ENCODE peak calls at places on chromosomes 4 and X, in six cellular contexts. One of them, this sample, is unnamed.

GRCh38 chr4:113540859-113541258 is 220.7 kb downstream of the CAMK2D start:
- DNase-seq in CD8-positive, alpha-beta T cell: no peak
- DNase-seq in mammary epithelial cell: peak; percentile 23
- DNase-seq in fibroblast of lung: peak; percentile 46
- DNase-seq in stomach: no peak
- DNase-seq in mesothelial cell of epicardium: no peak
- DNase-seq in this sample: no peak

GRCh38 chrX:74535211-74535621 is 79.2 kb downstream of the RLIM start:
- DNase-seq in CD8-positive, alpha-beta T cell: no peak
- DNase-seq in mammary epithelial cell: peak; percentile 39
- DNase-seq in fibroblast of lung: peak; percentile 77
- DNase-seq in stomach: no peak
- DNase-seq in mesothelial cell of epicardium: no peak
- DNase-seq in this sample: no peak

GRCh38 chr4:168070903-168071302 is 21.4 kb upstream of the ANXA10 start:
- DNase-seq in CD8-positive, alpha-beta T cell: no peak
- DNase-seq in mammary epithelial cell: peak; percentile 9
- DNase-seq in fibroblast of lung: peak; percentile 12
- DNase-seq in stomach: no peak
- DNase-seq in mesothelial cell of epicardium: no peak
- DNase-seq in this sample: no peak

GRCh38 chr4:184345573-184345922 is 127.9 kb upstream of the ENPP6 start:
- DNase-seq in CD8-positive, alpha-beta T cell: no peak
- DNase-seq in mammary epithelial cell: no peak
- DNase-seq in fibroblast of lung: peak; percentile 8
- DNase-seq in stomach: no peak
- DNase-seq in mesothelial cell of epicardium: no peak
- DNase-seq in this sample: no peak

GRCh38 chr4:52904421-52904820 is 42.3 kb downstream of the RASL11B start:
- DNase-seq in CD8-positive, alpha-beta T cell: no peak
- DNase-seq in mammary epithelial cell: no peak
- DNase-seq in fibroblast of lung: no peak
- DNase-seq in stomach: no peak
- DNase-seq in mesothelial cell of epicardium: no peak
- DNase-seq in this sample: no peak

GRCh38 chrX:1386338-1387127 is 5.4 kb downstream of the SLC25A6 start:
- DNase-seq in CD8-positive, alpha-beta T cell: no peak
- DNase-seq in mammary epithelial cell: no peak
- DNase-seq in fibroblast of lung: no peak
- DNase-seq in stomach: peak; percentile 19
- DNase-seq in mesothelial cell of epicardium: no peak
- DNase-seq in this sample: no peak

GRCh38 chrX:136598631-136599030 is 49.3 kb upstream of the CD40LG start:
- DNase-seq in CD8-positive, alpha-beta T cell: no peak
- DNase-seq in mammary epithelial cell: peak; percentile 48
- DNase-seq in fibroblast of lung: no peak
- DNase-seq in stomach: no peak
- DNase-seq in mesothelial cell of epicardium: no peak
- DNase-seq in this sample: no peak

GRCh38 chrX:46994096-46994495 is 81.9 kb downstream of the JADE3 start:
- DNase-seq in CD8-positive, alpha-beta T cell: no peak
- DNase-seq in mammary epithelial cell: no peak
- DNase-seq in fibroblast of lung: no peak
- DNase-seq in stomach: no peak
- DNase-seq in mesothelial cell of epicardium: no peak
- DNase-seq in this sample: no peak

GRCh38 chr4:78650106-78651021 is 98.8 kb downstream of the ANXA3 start:
- DNase-seq in CD8-positive, alpha-beta T cell: no peak
- DNase-seq in mammary epithelial cell: peak; percentile 79
- DNase-seq in fibroblast of lung: peak; percentile 91
- DNase-seq in stomach: no peak
- DNase-seq in mesothelial cell of epicardium: no peak
- DNase-seq in this sample: no peak

GRCh38 chr4:138492178-138492577 is 250.0 kb upstream of the SLC7A11 start:
- DNase-seq in CD8-positive, alpha-beta T cell: no peak
- DNase-seq in mammary epithelial cell: no peak
- DNase-seq in fibroblast of lung: no peak
- DNase-seq in stomach: no peak
- DNase-seq in mesothelial cell of epicardium: no peak
- DNase-seq in this sample: no peak
- TF ChIP-seq CTCF in CD8-positive, alpha-beta T cell: no peak
- TF ChIP-seq CTCF in mammary epithelial cell: no peak
- TF ChIP-seq CTCF in fibroblast of lung: no peak
- TF ChIP-seq CTCF in stomach: no peak
- TF ChIP-seq CTCF in mesothelial cell of epicardium: no peak
- TF ChIP-seq CTCF in this sample: no peak

GRCh38 chrX:31279359-31279758 is 207.5 kb upstream of the FTHL17 start:
- DNase-seq in CD8-positive, alpha-beta T cell: no peak
- DNase-seq in mammary epithelial cell: peak; percentile 42
- DNase-seq in fibroblast of lung: no peak
- DNase-seq in stomach: no peak
- DNase-seq in mesothelial cell of epicardium: no peak
- DNase-seq in this sample: no peak
- TF ChIP-seq CTCF in CD8-positive, alpha-beta T cell: no peak
- TF ChIP-seq CTCF in mammary epithelial cell: peak; percentile 72
- TF ChIP-seq CTCF in fibroblast of lung: no peak
- TF ChIP-seq CTCF in stomach: no peak
- TF ChIP-seq CTCF in mesothelial cell of epicardium: no peak
- TF ChIP-seq CTCF in this sample: no peak

GRCh38 chrX:41923257-41923924 is at the start of gene CASK:
- DNase-seq in CD8-positive, alpha-beta T cell: peak; percentile 88
- DNase-seq in mammary epithelial cell: peak; percentile 88
- DNase-seq in fibroblast of lung: peak; percentile 90
- DNase-seq in stomach: peak; percentile 94
- DNase-seq in mesothelial cell of epicardium: peak; percentile 89
- DNase-seq in this sample: peak; percentile 78
- TF ChIP-seq CTCF in CD8-positive, alpha-beta T cell: no peak
- TF ChIP-seq CTCF in mammary epithelial cell: no peak
- TF ChIP-seq CTCF in fibroblast of lung: no peak
- TF ChIP-seq CTCF in stomach: no peak
- TF ChIP-seq CTCF in mesothelial cell of epicardium: no peak
- TF ChIP-seq CTCF in this sample: no peak

GRCh38 chr4:36206586-36206985 is 37.7 kb downstream of the ARAP2 start:
- DNase-seq in CD8-positive, alpha-beta T cell: no peak
- DNase-seq in mammary epithelial cell: no peak
- DNase-seq in fibroblast of lung: no peak
- DNase-seq in stomach: no peak
- DNase-seq in mesothelial cell of epicardium: no peak
- DNase-seq in this sample: no peak
- TF ChIP-seq CTCF in CD8-positive, alpha-beta T cell: no peak
- TF ChIP-seq CTCF in mammary epithelial cell: no peak
- TF ChIP-seq CTCF in fibroblast of lung: no peak
- TF ChIP-seq CTCF in stomach: no peak
- TF ChIP-seq CTCF in mesothelial cell of epicardium: no peak
- TF ChIP-seq CTCF in this sample: no peak

This sample was measured in activated B cell treated with CpG ODN at 0.5 μM for 24 hours.